ENCODE peak calls at places on chromosomes 7 and 10, in eight cellular contexts. One of them, this sample, is unnamed.
A peak's percentile ranks its signal among the peaks of the same experiment; 100 is the strongest.

GRCh38 chr10:80032503-80032902 is 46.0 kb upstream of the TMEM254 start:
- DNase-seq in ovary: no peak
- DNase-seq in GM12891: no peak
- DNase-seq in suprapubic skin: no peak
- DNase-seq in lower leg skin: no peak
- DNase-seq in HepG2: no peak
- DNase-seq in IMR-90: no peak
- DNase-seq in A549: no peak
- DNase-seq in this sample: no peak

GRCh38 chr10:77692782-77693181 is 55.2 kb upstream of the KCNMA1 start:
- DNase-seq in GM12891: no peak
- DNase-seq in IMR-90: peak; percentile 68
- DNase-seq in lower leg skin: peak; percentile 48
- DNase-seq in suprapubic skin: peak; percentile 41
- DNase-seq in A549: no peak
- DNase-seq in ovary: no peak
- DNase-seq in HepG2: no peak
- DNase-seq in this sample: peak; percentile 50

GRCh38 chr10:50393784-50394183 is 142.5 kb upstream of the ASAH2 start:
- DNase-seq in lower leg skin: no peak
- DNase-seq in GM12891: no peak
- DNase-seq in IMR-90: peak; percentile 59
- DNase-seq in HepG2: peak; percentile 87
- DNase-seq in suprapubic skin: no peak
- DNase-seq in A549: peak; percentile 32
- DNase-seq in ovary: no peak
- DNase-seq in this sample: no peak

GRCh38 chr10:70602665-70603438 is at the start of gene PRF1:
- DNase-seq in IMR-90: no peak
- DNase-seq in A549: no peak
- DNase-seq in GM12891: peak; percentile 59
- DNase-seq in suprapubic skin: no peak
- DNase-seq in HepG2: peak; percentile 12
- DNase-seq in lower leg skin: peak; percentile 86
- DNase-seq in ovary: no peak
- DNase-seq in this sample: no peak

GRCh38 chr7:24755541-24756416 is 1.5 kb downstream of the GSDME start:
- DNase-seq in HepG2: peak; percentile 80
- DNase-seq in IMR-90: peak; percentile 90
- DNase-seq in GM12891: no peak
- DNase-seq in lower leg skin: no peak
- DNase-seq in A549: no peak
- DNase-seq in suprapubic skin: no peak
- DNase-seq in ovary: no peak
- DNase-seq in this sample: peak; percentile 84

GRCh38 chr7:18590744-18591340 is 95.3 kb downstream of the HDAC9 start:
- DNase-seq in lower leg skin: no peak
- DNase-seq in IMR-90: peak; percentile 67
- DNase-seq in HepG2: peak; percentile 3
- DNase-seq in GM12891: no peak
- DNase-seq in A549: peak; percentile 11
- DNase-seq in ovary: no peak
- DNase-seq in suprapubic skin: no peak
- DNase-seq in this sample: no peak

GRCh38 chr7:2843711-2844152 is 376 bp downstream of the GNA12 start:
- DNase-seq in suprapubic skin: no peak
- DNase-seq in lower leg skin: no peak
- DNase-seq in IMR-90: peak; percentile 34
- DNase-seq in ovary: peak; percentile 44
- DNase-seq in A549: no peak
- DNase-seq in HepG2: no peak
- DNase-seq in GM12891: no peak
- DNase-seq in this sample: peak; percentile 77

GRCh38 chr10:6089334-6090219 is 743 bp downstream of the RBM17 start:
- DNase-seq in ovary: no peak
- DNase-seq in suprapubic skin: peak; percentile 80
- DNase-seq in GM12891: no peak
- DNase-seq in lower leg skin: no peak
- DNase-seq in A549: no peak
- DNase-seq in IMR-90: no peak
- DNase-seq in HepG2: peak; percentile 48
- DNase-seq in this sample: peak; percentile 5

GRCh38 chr7:116101709-116102108 is 71.1 kb upstream of the TFEC start:
- DNase-seq in GM12891: no peak
- DNase-seq in suprapubic skin: no peak
- DNase-seq in A549: no peak
- DNase-seq in ovary: no peak
- DNase-seq in IMR-90: peak; percentile 65
- DNase-seq in HepG2: no peak
- DNase-seq in lower leg skin: no peak
- DNase-seq in this sample: no peak

GRCh38 chr7:142158741-142159496 is 47.4 kb downstream of the MGAM2 start:
- DNase-seq in suprapubic skin: no peak
- DNase-seq in GM12891: no peak
- DNase-seq in HepG2: no peak
- DNase-seq in ovary: no peak
- DNase-seq in lower leg skin: no peak
- DNase-seq in A549: no peak
- DNase-seq in IMR-90: no peak
- DNase-seq in this sample: no peak

GRCh38 chr7:65254061-65254460 is 119.6 kb upstream of the ZNF92 start:
- DNase-seq in GM12891: no peak
- DNase-seq in ovary: no peak
- DNase-seq in suprapubic skin: no peak
- DNase-seq in lower leg skin: no peak
- DNase-seq in HepG2: no peak
- DNase-seq in A549: no peak
- DNase-seq in IMR-90: no peak
- DNase-seq in this sample: no peak

GRCh38 chr10:29861811-29862505 is 197.4 kb downstream of the JCAD start:
- DNase-seq in suprapubic skin: no peak
- DNase-seq in GM12891: no peak
- DNase-seq in IMR-90: no peak
- DNase-seq in HepG2: no peak
- DNase-seq in lower leg skin: no peak
- DNase-seq in ovary: no peak
- DNase-seq in A549: no peak
- DNase-seq in this sample: no peak

GRCh38 chr7:87624628-87625027 is 3.6 kb upstream of the RUNDC3B start:
- DNase-seq in HepG2: no peak
- DNase-seq in IMR-90: no peak
- DNase-seq in ovary: no peak
- DNase-seq in suprapubic skin: no peak
- DNase-seq in A549: no peak
- DNase-seq in GM12891: no peak
- DNase-seq in lower leg skin: no peak
- DNase-seq in this sample: no peak

GRCh38 chr7:22675917-22676343 is 51.1 kb upstream of the IL6 start:
- DNase-seq in lower leg skin: no peak
- DNase-seq in ovary: no peak
- DNase-seq in IMR-90: peak; percentile 86
- DNase-seq in HepG2: no peak
- DNase-seq in GM12891: no peak
- DNase-seq in suprapubic skin: no peak
- DNase-seq in A549: no peak
- DNase-seq in this sample: no peak

GRCh38 chr10:3881622-3882021 is 96.6 kb upstream of the KLF6 start:
- DNase-seq in A549: no peak
- DNase-seq in GM12891: no peak
- DNase-seq in lower leg skin: no peak
- DNase-seq in HepG2: no peak
- DNase-seq in suprapubic skin: no peak
- DNase-seq in ovary: no peak
- DNase-seq in IMR-90: no peak
- DNase-seq in this sample: no peak

GRCh38 chr10:44913312-44914079 is 2.4 kb downstream of the TMEM72 start:
- DNase-seq in suprapubic skin: no peak
- DNase-seq in A549: no peak
- DNase-seq in ovary: no peak
- DNase-seq in GM12891: no peak
- DNase-seq in IMR-90: no peak
- DNase-seq in HepG2: no peak
- DNase-seq in lower leg skin: no peak
- DNase-seq in this sample: no peak

GRCh38 chr10:63166742-63167258 is 33.7 kb downstream of the NRBF2 start:
- DNase-seq in A549: peak; percentile 31
- DNase-seq in GM12891: no peak
- DNase-seq in suprapubic skin: no peak
- DNase-seq in HepG2: peak; percentile 74
- DNase-seq in ovary: no peak
- DNase-seq in lower leg skin: no peak
- DNase-seq in IMR-90: peak; percentile 85
- DNase-seq in this sample: no peak
- TF ChIP-seq POLR2A in A549: no peak
- TF ChIP-seq POLR2A in GM12891: no peak
- TF ChIP-seq POLR2A in suprapubic skin: no peak
- TF ChIP-seq POLR2A in HepG2: no peak
- TF ChIP-seq POLR2A in ovary: no peak
- TF ChIP-seq POLR2A in lower leg skin: no peak
- TF ChIP-seq POLR2A in IMR-90: no peak
- TF ChIP-seq POLR2A in this sample: no peak

GRCh38 chr7:35037211-35037525 is at the start of gene DPY19L1:
- DNase-seq in HepG2: no peak
- DNase-seq in A549: no peak
- DNase-seq in suprapubic skin: no peak
- DNase-seq in ovary: no peak
- DNase-seq in IMR-90: no peak
- DNase-seq in GM12891: no peak
- DNase-seq in lower leg skin: no peak
- DNase-seq in this sample: no peak
- TF ChIP-seq POLR2A in HepG2: peak; percentile 46
- TF ChIP-seq POLR2A in A549: peak; percentile 62
- TF ChIP-seq POLR2A in suprapubic skin: no peak
- TF ChIP-seq POLR2A in ovary: peak; percentile 30
- TF ChIP-seq POLR2A in IMR-90: peak; percentile 36
- TF ChIP-seq POLR2A in GM12891: no peak
- TF ChIP-seq POLR2A in lower leg skin: no peak
- TF ChIP-seq POLR2A in this sample: peak; percentile 90

DNA sequence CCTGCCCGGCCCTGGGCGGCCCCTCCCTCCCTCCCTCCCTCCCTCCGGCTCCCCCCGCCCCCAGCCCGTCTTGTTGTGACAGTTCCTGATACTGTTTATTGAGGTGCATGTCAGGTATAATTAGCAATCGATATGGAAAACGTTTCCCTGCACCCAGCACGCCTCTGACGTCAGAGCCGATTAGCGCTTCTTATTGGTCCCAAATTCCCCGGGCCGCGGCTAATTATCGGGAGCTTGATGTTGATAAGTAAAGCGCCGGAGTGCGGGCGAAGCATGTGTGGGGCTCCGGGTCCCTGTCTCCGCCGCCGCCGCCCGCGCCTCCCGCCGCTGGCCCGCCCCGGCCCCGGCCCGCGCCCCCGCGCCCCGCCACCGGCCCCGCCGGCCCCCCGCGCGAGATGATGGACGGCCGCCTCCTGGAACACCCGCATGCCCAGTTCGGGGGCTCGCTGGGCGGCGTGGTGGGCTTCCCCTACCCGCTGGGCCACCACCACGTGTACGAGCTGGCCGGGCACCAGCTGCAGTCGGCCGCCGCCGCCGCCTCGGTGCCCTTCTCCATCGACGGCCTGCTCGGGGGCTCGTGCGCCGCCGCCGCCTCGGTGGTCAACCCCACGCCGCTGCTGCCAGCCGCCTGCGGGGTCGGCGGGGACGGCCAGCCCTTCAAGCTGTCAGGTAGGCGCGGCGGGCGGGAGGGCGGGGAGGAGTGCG is at the start of gene UNCX:
- DNase-seq in A549: no peak
- DNase-seq in lower leg skin: no peak
- DNase-seq in suprapubic skin: no peak
- DNase-seq in GM12891: no peak
- DNase-seq in ovary: no peak
- DNase-seq in HepG2: no peak
- DNase-seq in IMR-90: no peak
- DNase-seq in this sample: no peak
- TF ChIP-seq POLR2A in A549: no peak
- TF ChIP-seq POLR2A in lower leg skin: no peak
- TF ChIP-seq POLR2A in suprapubic skin: no peak
- TF ChIP-seq POLR2A in GM12891: no peak
- TF ChIP-seq POLR2A in ovary: no peak
- TF ChIP-seq POLR2A in HepG2: no peak
- TF ChIP-seq POLR2A in IMR-90: no peak
- TF ChIP-seq POLR2A in this sample: no peak

DNA sequence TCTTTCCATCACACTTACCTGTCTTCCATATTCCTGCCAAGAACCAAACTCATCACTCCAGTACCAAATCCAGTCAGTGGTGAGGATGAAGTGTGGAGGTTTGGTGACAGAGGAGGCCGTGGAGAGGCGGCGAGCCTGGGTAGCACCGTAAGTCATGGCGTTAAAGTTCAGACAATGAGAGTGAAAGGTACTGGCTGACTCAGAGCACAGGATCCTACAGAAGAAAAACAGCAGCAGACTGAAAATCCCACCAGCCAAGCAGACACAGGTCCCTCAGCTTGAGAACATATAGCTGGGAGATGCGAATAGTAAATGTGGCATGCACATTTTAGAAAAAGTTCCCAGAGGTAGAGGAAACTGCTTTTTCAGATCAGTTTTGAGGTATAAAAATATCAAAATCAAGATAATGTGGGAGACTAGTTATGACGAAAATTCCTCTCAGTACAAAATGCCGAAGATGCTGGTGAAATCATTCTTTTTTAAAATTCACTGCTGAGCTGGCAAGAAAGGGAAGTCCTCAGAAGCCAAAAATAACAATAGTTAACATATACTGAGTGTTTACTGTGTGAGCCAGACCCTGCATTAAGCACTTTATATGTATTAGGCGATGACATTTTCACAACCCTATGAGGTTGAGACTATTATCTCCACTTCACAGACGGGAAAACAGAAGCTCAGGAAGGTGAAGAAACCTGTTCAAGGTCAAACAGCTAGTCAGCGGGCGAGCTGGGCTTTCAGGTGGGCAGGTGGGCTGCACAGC is 20.9 kb downstream of the PARP12 start:
- DNase-seq in HepG2: no peak
- DNase-seq in lower leg skin: no peak
- DNase-seq in ovary: no peak
- DNase-seq in A549: no peak
- DNase-seq in IMR-90: peak; percentile 49
- DNase-seq in suprapubic skin: no peak
- DNase-seq in GM12891: no peak
- DNase-seq in this sample: no peak
- TF ChIP-seq POLR2A in HepG2: no peak
- TF ChIP-seq POLR2A in lower leg skin: no peak
- TF ChIP-seq POLR2A in ovary: no peak
- TF ChIP-seq POLR2A in A549: no peak
- TF ChIP-seq POLR2A in IMR-90: no peak
- TF ChIP-seq POLR2A in suprapubic skin: no peak
- TF ChIP-seq POLR2A in GM12891: no peak
- TF ChIP-seq POLR2A in this sample: no peak

This sample was measured in H54.